ENCODE peak calls at places on chromosome 1, in five cellular contexts. T is AG08396, P is Right ventricle myocardium superior, W is GM04503, J is HFFc6. Y is an unnamed sample.

GRCh38 chr1:24052119-24052695 is 59.7 kb downstream of the MYOM3 start:
- DNase-seq in T (no peak), P (no peak), W (no peak), J (no peak), Y (no peak)

GRCh38 chr1:158203693-158204457 is 23.2 kb downstream of the CD1D start:
- DNase-seq in T (peak), P (no peak), W (peak), J (peak), Y (peak)

GRCh38 chr1:17572264-17572985 is 32.9 kb downstream of the ARHGEF10L start:
- DNase-seq in T (no peak), P (no peak), W (no peak), J (no peak), Y (no peak)

GRCh38 chr1:241208910-241209414 is 148.0 kb downstream of the RGS7 start:
- DNase-seq in T (no peak), P (no peak), W (no peak), J (no peak), Y (no peak)

GRCh38 chr1:85655315-85655714 is 52.9 kb downstream of the ZNHIT6 start:
- DNase-seq in T (no peak), P (no peak), W (no peak), J (no peak), Y (no peak)

GRCh38 chr1:169102567-169102966 is 3.9 kb upstream of the ATP1B1 start:
- DNase-seq in T (peak), P (no peak), W (no peak), J (peak), Y (peak)

GRCh38 chr1:40030528-40031135 is 9.9 kb upstream of the CAP1 start:
- DNase-seq in T (no peak), P (no peak), W (no peak), J (no peak), Y (no peak)

GRCh38 chr1:180586671-180587155 is 27.9 kb downstream of the OVAAL start:
- DNase-seq in T (peak), P (no peak), W (no peak), J (peak), Y (peak)

GRCh38 chr1:108893141-108893530 is 16.4 kb downstream of the GPSM2 start:
- DNase-seq in T (no peak), P (no peak), W (no peak), J (no peak), Y (no peak)

GRCh38 chr1:31154000-31154631 is 85.6 kb downstream of the NKAIN1 start:
- DNase-seq in T (no peak), P (no peak), W (no peak), J (no peak), Y (peak)

GRCh38 chr1:79549191-79549590 is 542.7 kb upstream of the ADGRL4 start:
- DNase-seq in T (no peak), P (no peak), W (no peak), J (no peak), Y (no peak)

GRCh38 chr1:1185101-1185765 is 11.6 kb downstream of the TTLL10 start:
- DNase-seq in T (no peak), P (peak), W (no peak), J (no peak), Y (no peak)

GRCh38 chr1:164834641-164835040 is 275.7 kb downstream of the PBX1 start:
- DNase-seq in T (no peak), P (no peak), W (no peak), J (peak), Y (no peak)

GRCh38 chr1:12180315-12180714 is 13.5 kb downstream of the TNFRSF1B start:
- DNase-seq in T (no peak), P (peak), W (no peak), J (no peak), Y (no peak)

GRCh38 chr1:170166518-170167180 is 20.9 kb downstream of the NTMT2 start:
- DNase-seq in T (no peak), P (no peak), W (no peak), J (no peak), Y (no peak)

GRCh38 chr1:200837931-200838571 is 34.7 kb upstream of the GPR25 start:
- DNase-seq in T (no peak), P (no peak), W (peak), J (peak), Y (peak)

GRCh38 chr1:73593379-73593778 is 604.6 kb downstream of the LRRIQ3 start:
- DNase-seq in T (peak), P (no peak), W (no peak), J (peak), Y (peak)

GRCh38 chr1:16168622-16169021 is 12.8 kb upstream of the EPHA2 start:
- DNase-seq in T (no peak), P (no peak), W (no peak), J (no peak), Y (no peak)

GRCh38 chr1:79376106-79376505 is 369.6 kb upstream of the ADGRL4 start:
- DNase-seq in T (no peak), P (no peak), W (no peak), J (no peak), Y (no peak)

GRCh38 chr1:30758785-30759380 is 1.3 kb upstream of the LAPTM5 start:
- DNase-seq in T (no peak), P (no peak), W (no peak), J (peak), Y (no peak)

GRCh38 chr1:28199328-28200233 is 23.1 kb upstream of the PTAFR start:
- DNase-seq in T (no peak), P (no peak), W (no peak), J (no peak), Y (no peak)

GRCh38 chr1:168921514-168922106 is 184.9 kb upstream of the ATP1B1 start:
- DNase-seq in T (no peak), P (no peak), W (no peak), J (no peak), Y (no peak)

GRCh38 chr1:188127507-188127906 is 1298.8 kb downstream of the PLA2G4A start:
- DNase-seq in T (no peak), P (no peak), W (no peak), J (no peak), Y (no peak)

GRCh38 chr1:198620951-198621824 is 17.7 kb upstream of the PTPRC start:
- DNase-seq in T (no peak), P (no peak), W (no peak), J (no peak), Y (no peak)

GRCh38 chr1:231827337-231828105 is 200.9 kb downstream of the DISC1 start:
- DNase-seq in T (no peak), P (no peak), W (peak), J (peak), Y (peak)

GRCh38 chr1:221712776-221713431 is 29.0 kb downstream of the DUSP10 start:
- DNase-seq in T (no peak), P (peak), W (no peak), J (no peak), Y (no peak)

GRCh38 chr1:110460253-110461220 is 9.6 kb downstream of the PROK1 start:
- DNase-seq in T (peak), P (peak), W (peak), J (peak), Y (peak)

GRCh38 chr1:210709694-210710093 is 381.0 kb downstream of the HHAT start:
- DNase-seq in T (no peak), P (no peak), W (no peak), J (peak), Y (no peak)

GRCh38 chr1:116179886-116180474 is 68.8 kb downstream of the MAB21L3 start:
- DNase-seq in T (no peak), P (no peak), W (no peak), J (no peak), Y (no peak)